ENCODE peak calls at places on chromosomes 16 and 17, in eight cellular contexts. V, M, X, P, A, O, F and J are unnamed samples.

GRCh38 chr16:86502856-86503748 is 7.2 kb upstream of the FOXF1 start:
- DNase-seq in M (no peak), F (no peak), O (peak; percentile 55), P (no peak), X (no peak), V (no peak), A (no peak), J (no peak)

GRCh38 chr17:63836811-63837210 is 5.7 kb downstream of the SMARCD2 start:
- DNase-seq in O (no peak), A (no peak), X (no peak), M (no peak), P (no peak), F (no peak), V (no peak), J (peak; percentile 54)

GRCh38 chr17:37065486-37066321 is 117.0 kb downstream of the AATF start:
- DNase-seq in A (no peak), P (no peak), V (no peak), F (no peak), X (no peak), M (no peak), O (no peak), J (no peak)

GRCh38 chr17:42673885-42674754 is 2.7 kb downstream of the PLEKHH3 start:
- DNase-seq in P (peak; percentile 65), F (peak; percentile 84), O (peak; percentile 50), X (peak; percentile 45), M (peak; percentile 81), A (no peak), V (no peak), J (no peak)

GRCh38 chr17:59413014-59413725 is 81.7 kb downstream of the YPEL2 start:
- DNase-seq in A (no peak), V (no peak), X (no peak), M (no peak), F (no peak), P (no peak), O (no peak), J (no peak)

GRCh38 chr17:74532115-74532514 is 840 bp upstream of the CD300LB start:
- DNase-seq in O (no peak), P (peak; percentile 70), A (peak; percentile 11), M (no peak), V (peak; percentile 8), X (peak; percentile 35), F (peak; percentile 83), J (peak; percentile 87)

GRCh38 chr16:77359065-77359502 is 75.8 kb downstream of the ADAMTS18 start:
- DNase-seq in V (no peak), O (peak; percentile 0), A (no peak), F (no peak), P (no peak), M (no peak), X (no peak), J (no peak)

GRCh38 chr16:15434425-15435215 is at the start of gene BMERB1:
- DNase-seq in F (peak; percentile 87), M (peak; percentile 91), A (peak; percentile 43), P (peak; percentile 74), O (peak; percentile 71), V (peak; percentile 71), X (peak; percentile 59), J (peak; percentile 81)

GRCh38 chr17:37742114-37742761 is 2.6 kb downstream of the HNF1B start:
- DNase-seq in P (peak; percentile 19), M (peak; percentile 70), V (peak; percentile 41), X (peak; percentile 37), O (peak; percentile 20), F (no peak), A (no peak), J (no peak)

GRCh38 chr17:8015957-8016631 is 13.7 kb downstream of the GUCY2D start:
- DNase-seq in V (peak; percentile 36), O (no peak), M (peak; percentile 83), P (no peak), F (no peak), X (peak; percentile 66), A (no peak), J (peak; percentile 81)

GRCh38 chr16:84220851-84221250 is 19.0 kb downstream of the KCNG4 start:
- DNase-seq in O (peak; percentile 72), F (no peak), P (no peak), X (no peak), V (no peak), A (no peak), M (no peak), J (no peak)

GRCh38 chr16:19265531-19265930 is 20.0 kb upstream of the CLEC19A start:
- DNase-seq in M (no peak), X (no peak), P (no peak), O (no peak), F (no peak), A (no peak), V (no peak), J (no peak)

GRCh38 chr16:68972720-68973119 is 129.4 kb downstream of the TANGO6 start:
- DNase-seq in O (peak; percentile 70), M (peak; percentile 63), V (no peak), X (no peak), F (no peak), P (peak; percentile 59), A (no peak), J (no peak)

DNA sequence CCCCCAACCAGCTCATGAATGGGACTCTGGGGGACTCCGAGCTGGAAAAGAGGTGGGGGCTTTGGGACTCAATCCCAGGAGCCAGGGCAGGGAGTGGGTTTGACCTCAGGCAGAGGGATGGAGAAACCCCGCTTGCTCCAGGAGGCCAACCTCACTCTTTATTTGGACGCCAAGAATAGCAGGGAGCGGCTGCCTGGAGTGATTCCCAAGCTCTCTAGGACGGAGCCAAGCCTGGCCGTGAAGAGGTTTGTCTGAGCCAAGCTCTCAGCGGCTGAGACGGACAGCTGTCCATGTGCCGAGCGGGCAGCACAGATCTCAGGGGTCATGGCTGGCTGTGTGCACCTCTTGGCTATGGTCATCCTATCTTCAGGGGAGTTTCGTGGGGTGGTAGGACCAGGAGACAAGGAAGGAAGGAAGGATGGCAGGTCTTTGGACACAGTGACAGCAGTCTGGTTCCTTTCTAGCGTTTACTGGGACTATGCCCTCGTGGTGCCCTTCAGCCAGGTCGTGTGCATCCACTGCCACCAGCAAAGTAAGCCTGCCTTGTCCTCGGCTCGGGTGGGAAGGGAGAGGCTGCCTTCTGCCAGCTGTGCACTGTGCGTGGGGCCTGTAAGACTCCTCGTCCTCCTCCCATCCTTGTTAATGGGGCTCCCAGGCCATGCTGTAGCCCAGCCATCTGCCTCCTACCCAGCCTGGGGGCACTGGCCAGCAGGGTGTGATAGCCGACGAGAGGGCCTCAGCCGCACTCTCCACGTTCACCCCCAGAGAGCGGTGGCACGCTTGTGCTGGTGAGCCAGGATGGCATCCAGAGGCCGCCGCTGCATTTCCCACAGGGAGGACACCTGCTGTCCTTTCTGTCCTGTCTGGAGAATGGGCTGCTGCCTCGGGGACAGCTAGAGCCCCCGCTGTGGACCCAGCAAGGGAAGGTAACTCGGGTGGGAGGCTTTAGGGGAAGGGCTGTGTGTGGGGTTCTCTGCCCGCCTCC is 27.1 kb downstream of the SGSM2 start:
- DNase-seq in M (no peak), O (no peak), X (no peak), V (no peak), P (no peak), F (peak; percentile 48), A (no peak), J (no peak)
- H3K36me3 ChIP-seq in M (peaks cover 5% of the 10 kb centered on the region), O (peaks cover 44% of the 10 kb centered on the region), X (peaks cover 70% of the 10 kb centered on the region), V (no peaks in the 10 kb centered on the region), P (no peaks in the 10 kb centered on the region), F (peaks cover 4% of the 10 kb centered on the region), A (peaks cover 24% of the 10 kb centered on the region), J (peaks cover 91% of the 10 kb centered on the region)

GRCh38 chr16:71771571-71771970 is 37.1 kb downstream of the AP1G1 start:
- DNase-seq in X (no peak), M (no peak), P (no peak), F (no peak), V (no peak), O (no peak), A (no peak), J (no peak)

GRCh38 chr16:71767060-71767900 is 41.4 kb downstream of the AP1G1 start:
- DNase-seq in P (no peak), M (no peak), A (no peak), V (no peak), F (no peak), O (no peak), X (no peak), J (no peak)

GRCh38 chr16:71769222-71769621 is 39.4 kb downstream of the AP1G1 start:
- DNase-seq in O (no peak), M (no peak), A (no peak), V (no peak), P (no peak), F (no peak), X (no peak), J (no peak)
- H3K36me3 ChIP-seq in O (peaks cover 27% of the 10 kb centered on the region), M (peaks cover 18% of the 10 kb centered on the region), A (peaks cover 13% of the 10 kb centered on the region), V (peaks cover 14% of the 10 kb centered on the region), P (no peaks in the 10 kb centered on the region), F (peaks cover 3% of the 10 kb centered on the region), X (peaks cover 93% of the 10 kb centered on the region), J (peaks cover 34% of the 10 kb centered on the region)

GRCh38 chr17:44024853-44025252 is 10.1 kb upstream of the TMEM101 start:
- DNase-seq in P (no peak), F (no peak), X (no peak), O (no peak), M (no peak), V (no peak), A (no peak), J (no peak)

GRCh38 chr17:44029736-44030135 is 15.0 kb upstream of the TMEM101 start:
- DNase-seq in V (no peak), M (no peak), F (no peak), O (no peak), P (no peak), A (no peak), X (no peak), J (no peak)

GRCh38 chr17:44033841-44034408 is 19.2 kb upstream of the TMEM101 start:
- DNase-seq in O (no peak), F (no peak), M (no peak), X (no peak), A (no peak), P (no peak), V (no peak), J (no peak)

DNA sequence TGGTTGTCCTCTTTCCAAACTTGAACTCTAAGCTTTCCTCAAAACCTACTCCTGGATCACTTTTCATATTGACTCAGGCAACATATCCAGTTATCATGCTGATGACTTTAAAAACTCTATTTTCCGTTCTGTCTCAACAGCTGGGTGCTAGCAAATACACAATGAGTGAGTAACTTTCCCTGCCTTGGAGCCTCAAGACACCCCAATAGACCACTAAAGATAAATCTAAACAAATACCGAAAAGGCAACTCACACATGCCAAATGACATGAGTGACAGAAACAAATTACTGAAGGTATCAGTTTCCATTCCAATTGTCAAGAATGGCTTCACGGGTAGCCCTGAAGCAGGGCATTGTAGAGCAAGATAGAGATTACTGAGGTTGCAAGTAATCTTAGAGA is 15.7 kb upstream of the TMEM101 start:
- DNase-seq in F (no peak), X (no peak), O (no peak), M (no peak), P (no peak), V (no peak), A (no peak), J (no peak)
- H3K36me3 ChIP-seq in F (no peaks in the 10 kb centered on the region), X (peaks cover 62% of the 10 kb centered on the region), O (peaks cover 26% of the 10 kb centered on the region), M (peaks cover 16% of the 10 kb centered on the region), P (no peaks in the 10 kb centered on the region), V (no peaks in the 10 kb centered on the region), A (no peaks in the 10 kb centered on the region), J (peaks cover 74% of the 10 kb centered on the region)

DNA sequence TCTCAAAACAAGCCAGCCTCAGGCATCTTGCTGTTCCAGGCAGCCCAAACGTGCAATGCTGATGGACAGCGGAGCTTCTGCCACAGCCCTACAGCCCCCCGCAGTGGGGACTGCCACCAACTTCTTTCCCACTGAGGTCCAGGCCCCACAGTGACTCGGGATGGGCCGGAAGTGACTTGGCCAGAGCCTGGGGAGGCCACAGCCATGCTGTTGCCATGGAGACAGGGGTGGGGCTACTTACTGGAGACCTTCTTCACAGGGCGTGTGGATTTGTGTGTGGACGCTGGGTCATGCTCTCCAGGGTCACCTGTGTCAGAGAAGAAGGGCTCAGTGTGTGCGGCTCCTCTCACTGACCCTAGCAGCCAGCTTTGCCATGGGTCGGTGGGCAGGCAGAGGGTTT is 15.0 kb downstream of the TRIM25 start:
- DNase-seq in A (no peak), O (no peak), F (no peak), M (no peak), X (no peak), P (no peak), V (no peak), J (no peak)
- H3K36me3 ChIP-seq in A (peaks cover 61% of the 10 kb centered on the region), O (peaks cover 69% of the 10 kb centered on the region), F (peaks cover 8% of the 10 kb centered on the region), M (peaks cover 9% of the 10 kb centered on the region), X (peaks cover 100% of the 10 kb centered on the region), P (no peaks in the 10 kb centered on the region), V (peaks cover 32% of the 10 kb centered on the region), J (peaks cover 100% of the 10 kb centered on the region)